ENCODE peak calls at places on chromosome 9, in nine cellular contexts. X, Y, D, N, C, P, O, L and F are unnamed samples.

GRCh38 chr9:127664324-127664677 is 42.5 kb upstream of the CFAP157 start:
- DNase-seq in L (no peak), P (no peak), C (no peak), O (no peak), N (no peak), X (no peak), Y (no peak), D (no peak), F (no peak)

GRCh38 chr9:102354041-102354440 is 615.6 kb upstream of the GRIN3A start:
- DNase-seq in X (no peak), D (no peak), L (no peak), C (no peak), P (no peak), Y (no peak), N (no peak), O (no peak), F (no peak)

GRCh38 chr9:112887377-112887776 is 3.3 kb downstream of the SLC46A2 start:
- DNase-seq in Y (no peak), D (no peak), X (peak; percentile 59), L (no peak), O (peak; percentile 77), P (no peak), C (no peak), N (peak; percentile 47), F (peak; percentile 85)

GRCh38 chr9:130143974-130144373 is 28.2 kb upstream of the NCS1 start:
- DNase-seq in X (peak; percentile 54), L (no peak), N (no peak), C (no peak), D (peak; percentile 42), O (no peak), P (peak; percentile 81), Y (peak; percentile 76), F (no peak)

GRCh38 chr9:101443358-101443757 is 7.8 kb upstream of the ALDOB start:
- DNase-seq in P (no peak), X (no peak), O (no peak), N (no peak), Y (no peak), D (no peak), C (no peak), L (no peak), F (no peak)

GRCh38 chr9:8895498-8896224 is 1096.1 kb upstream of the DMAC1 start:
- DNase-seq in X (peak; percentile 72), L (peak; percentile 10), P (peak; percentile 30), N (no peak), C (peak; percentile 41), Y (peak; percentile 20), O (no peak), D (peak; percentile 16), F (no peak)

GRCh38 chr9:105316703-105317102 is 72.3 kb downstream of the SLC44A1 start:
- DNase-seq in D (no peak), P (no peak), N (no peak), L (no peak), C (no peak), X (no peak), O (no peak), Y (no peak), F (no peak)

GRCh38 chr9:123445981-123446610 is 90.1 kb downstream of the CRB2 start:
- DNase-seq in Y (peak; percentile 19), C (no peak), L (no peak), O (peak; percentile 35), N (peak; percentile 77), D (peak; percentile 43), P (peak; percentile 78), X (no peak), F (no peak)

GRCh38 chr9:127473501-127473900 is 22.2 kb downstream of the LRSAM1 start:
- DNase-seq in X (no peak), C (no peak), P (no peak), D (no peak), Y (no peak), N (no peak), L (no peak), O (no peak), F (no peak)

GRCh38 chr9:764105-764524 is 77.4 kb upstream of the DMRT1 start:
- DNase-seq in Y (peak; percentile 89), D (peak; percentile 56), O (peak; percentile 90), N (peak; percentile 47), C (peak; percentile 21), X (peak; percentile 83), L (peak; percentile 35), P (peak; percentile 45), F (peak; percentile 64)

GRCh38 chr9:24587883-24588282 is 42.2 kb upstream of the IZUMO3 start:
- DNase-seq in P (no peak), O (no peak), D (no peak), N (no peak), C (no peak), X (no peak), Y (no peak), L (no peak), F (no peak)

GRCh38 chr9:97675655-97676054 is 21.5 kb downstream of the XPA start:
- DNase-seq in N (no peak), L (no peak), O (no peak), D (no peak), Y (no peak), C (no peak), X (no peak), P (no peak), F (no peak)

GRCh38 chr9:110994771-110995241 is 43.5 kb downstream of the LPAR1 start:
- DNase-seq in L (no peak), X (no peak), P (no peak), C (no peak), D (peak; percentile 44), N (no peak), Y (peak; percentile 73), O (no peak), F (no peak)

GRCh38 chr9:134717793-134718645 is 76.4 kb downstream of the COL5A1 start:
- DNase-seq in X (no peak), C (no peak), D (no peak), P (no peak), O (no peak), N (no peak), L (no peak), Y (no peak), F (no peak)

GRCh38 chr9:23005061-23005690 is 558.6 kb downstream of the DMRTA1 start:
- DNase-seq in L (no peak), X (peak; percentile 29), O (no peak), P (no peak), N (no peak), Y (peak; percentile 23), D (no peak), C (no peak), F (no peak)
- H2AFZ ChIP-seq in L (no peak overlapping the region), X (peak overlapping the region; percentile 76), O (no peak overlapping the region), P (no peak overlapping the region), N (no peak overlapping the region), Y (peak overlapping the region; percentile 46), D (no peak overlapping the region), C (no peak overlapping the region), F (peak overlapping the region; percentile 23)

GRCh38 chr9:94680621-94681020 is 41.3 kb upstream of the FBP1 start:
- DNase-seq in X (no peak), L (no peak), D (no peak), C (no peak), P (no peak), N (no peak), O (no peak), Y (no peak), F (no peak)
- H2AFZ ChIP-seq in X (peak overlapping the region; percentile 78), L (no peak overlapping the region), D (no peak overlapping the region), C (peak overlapping the region; percentile 26), P (no peak overlapping the region), N (no peak overlapping the region), O (no peak overlapping the region), Y (peak overlapping the region; percentile 94), F (no peak overlapping the region)

GRCh38 chr9:65437724-65438123 is 152.7 kb upstream of the FOXD4L5 start:
- DNase-seq in P (no peak), N (no peak), O (no peak), C (no peak), Y (no peak), L (no peak), D (no peak), X (no peak), F (no peak)
- H2AFZ ChIP-seq in P (no peak overlapping the region), N (no peak overlapping the region), O (no peak overlapping the region), C (no peak overlapping the region), Y (no peak overlapping the region), L (no peak overlapping the region), D (no peak overlapping the region), X (no peak overlapping the region), F (no peak overlapping the region)

GRCh38 chr9:124852829-124853531 is at the start of gene WDR38:
- DNase-seq in N (peak; percentile 92), X (peak; percentile 89), O (peak; percentile 88), P (peak; percentile 60), C (peak; percentile 96), Y (peak; percentile 87), L (peak; percentile 70), D (peak; percentile 66), F (no peak)
- H2AFZ ChIP-seq in N (peak within 1 kb of the TSS; percentile 96), X (peak within 1 kb of the TSS; percentile 92), O (no peak within 1 kb of the TSS), P (peak within 1 kb of the TSS; percentile 81), C (peak within 1 kb of the TSS; percentile 81), Y (peak within 1 kb of the TSS; percentile 74), L (peak within 1 kb of the TSS; percentile 88), D (peak within 1 kb of the TSS; percentile 100), F (peak within 1 kb of the TSS; percentile 87)

GRCh38 chr9:71209890-71210289 is 88.5 kb upstream of the TRPM3 start:
- DNase-seq in Y (no peak), L (no peak), X (no peak), P (no peak), D (no peak), C (no peak), N (no peak), O (no peak), F (no peak)
- H2AFZ ChIP-seq in Y (no peak overlapping the region), L (no peak overlapping the region), X (no peak overlapping the region), P (no peak overlapping the region), D (no peak overlapping the region), C (no peak overlapping the region), N (no peak overlapping the region), O (no peak overlapping the region), F (no peak overlapping the region)

GRCh38 chr9:6234014-6234413 is 18.4 kb downstream of the IL33 start:
- DNase-seq in L (no peak), C (no peak), X (no peak), P (no peak), N (no peak), O (no peak), Y (no peak), D (no peak), F (no peak)
- H2AFZ ChIP-seq in L (no peak overlapping the region), C (no peak overlapping the region), X (no peak overlapping the region), P (no peak overlapping the region), N (no peak overlapping the region), O (no peak overlapping the region), Y (no peak overlapping the region), D (no peak overlapping the region), F (no peak overlapping the region)